ENCODE peak calls at places on chromosomes 7 and 10, in four cellular contexts. S, B, Q and X are unnamed samples.

GRCh38 chr7:149050941-149051340 is 22.6 kb upstream of the PDIA4 start:
- DNase-seq in S (no peak), B (no peak), Q (no peak), X (no peak)

GRCh38 chr10:33459597-33459996 is 125.1 kb upstream of the NRP1 start:
- DNase-seq in S (no peak), B (no peak), Q (no peak), X (no peak)

GRCh38 chr7:66205736-66206080 is 574 bp downstream of the TPST1 start:
- DNase-seq in S (peak; percentile 14), B (peak; percentile 64), Q (peak; percentile 25), X (no peak)

GRCh38 chr10:78365711-78366110 is 332.0 kb downstream of the RPS24 start:
- DNase-seq in S (no peak), B (no peak), Q (no peak), X (no peak)

GRCh38 chr7:21782996-21783395 is 162.7 kb downstream of the CDCA7L start:
- DNase-seq in S (no peak), B (no peak), Q (no peak), X (no peak)

GRCh38 chr10:12503311-12503710 is 154.0 kb downstream of the CAMK1D start:
- DNase-seq in S (peak; percentile 34), B (no peak), Q (no peak), X (no peak)

GRCh38 chr10:70331486-70332268 is 47.9 kb upstream of the NPFFR1 start:
- DNase-seq in S (peak; percentile 32), B (no peak), Q (peak; percentile 62), X (peak; percentile 81)

GRCh38 chr10:114526112-114526496 is 121.8 kb upstream of the AFAP1L2 start:
- DNase-seq in S (no peak), B (no peak), Q (no peak), X (no peak)

GRCh38 chr7:84194484-84195260 is at the start of gene SEMA3A:
- DNase-seq in S (peak; percentile 18), B (no peak), Q (peak; percentile 38), X (no peak)

GRCh38 chr7:98211676-98212531 is 665 bp downstream of the BHLHA15 start:
- DNase-seq in S (peak; percentile 18), B (peak; percentile 59), Q (no peak), X (no peak)

GRCh38 chr10:1573334-1573969 is 163.9 kb downstream of the ADARB2 start:
- DNase-seq in S (no peak), B (no peak), Q (no peak), X (no peak)

GRCh38 chr10:92915892-92916291 is 67.6 kb downstream of the EXOC6 start:
- DNase-seq in S (no peak), B (no peak), Q (no peak), X (no peak)

GRCh38 chr10:6494934-6495592 is 85.0 kb downstream of the PRKCQ start:
- DNase-seq in S (no peak), B (no peak), Q (no peak), X (no peak)

GRCh38 chr10:25758041-25758457 is 176.0 kb upstream of the MYO3A start:
- DNase-seq in S (no peak), B (no peak), Q (peak; percentile 10), X (peak; percentile 18)

GRCh38 chr10:71191019-71191418 is 21.4 kb upstream of the UNC5B start:
- DNase-seq in S (no peak), B (no peak), Q (no peak), X (no peak)

GRCh38 chr7:6558837-6559236 is 7.6 kb upstream of the GRID2IP start:
- DNase-seq in S (peak; percentile 29), B (no peak), Q (peak; percentile 87), X (peak; percentile 92)

GRCh38 chr7:143909863-143910262 is 7.9 kb upstream of the TCAF1 start:
- DNase-seq in S (no peak), B (no peak), Q (no peak), X (no peak)

GRCh38 chr10:35019037-35019794 is 70.9 kb downstream of the CUL2 start:
- DNase-seq in S (no peak), B (no peak), Q (no peak), X (no peak)

GRCh38 chr10:97596101-97597055 is 6.9 kb downstream of the C10orf62 start:
- DNase-seq in S (no peak), B (peak; percentile 61), Q (peak; percentile 68), X (peak; percentile 86)

GRCh38 chr7:128203710-128204214 is 37.3 kb upstream of the LEP start:
- DNase-seq in S (no peak), B (no peak), Q (no peak), X (no peak)

GRCh38 chr7:116500071-116500853 is 724 bp downstream of the CAV2 start:
- DNase-seq in S (peak; percentile 26), B (no peak), Q (no peak), X (no peak)

GRCh38 chr10:680146-680545 is 9.3 kb downstream of the DIP2C start:
- DNase-seq in S (no peak), B (no peak), Q (no peak), X (no peak)

GRCh38 chr7:50712527-50713356 is 70.0 kb downstream of the GRB10 start:
- DNase-seq in S (no peak), B (no peak), Q (no peak), X (no peak)

GRCh38 chr10:58625070-58625469 is 112.4 kb downstream of the BICC1 start:
- DNase-seq in S (no peak), B (no peak), Q (no peak), X (no peak)

GRCh38 chr7:149468208-149468607 is 7.3 kb upstream of the ZNF777 start:
- DNase-seq in S (no peak), B (no peak), Q (no peak), X (no peak)

GRCh38 chr7:32169236-32169635 is 99.0 kb upstream of the PDE1C start:
- DNase-seq in S (no peak), B (no peak), Q (no peak), X (no peak)

GRCh38 chr7:138755331-138755747 is 42.5 kb upstream of the TMEM213 start:
- DNase-seq in S (no peak), B (no peak), Q (no peak), X (no peak)

GRCh38 chr10:63611078-63611477 is 89.9 kb downstream of the REEP3 start:
- DNase-seq in S (no peak), B (no peak), Q (no peak), X (no peak)

GRCh38 chr10:97763411-97763810 is 8.4 kb downstream of the SFRP5 start:
- DNase-seq in S (no peak), B (peak; percentile 2), Q (no peak), X (no peak)

GRCh38 chr10:29140991-29141390 is 147.9 kb upstream of the LYZL1 start:
- DNase-seq in S (no peak), B (no peak), Q (peak; percentile 39), X (peak; percentile 47)

GRCh38 chr7:118059209-118059608 is 124.8 kb upstream of the LSM8 start:
- DNase-seq in S (no peak), B (no peak), Q (no peak), X (no peak)

GRCh38 chr7:138865843-138866242 is 67.8 kb upstream of the ATP6V0A4 start:
- DNase-seq in S (no peak), B (no peak), Q (no peak), X (peak; percentile 30)

GRCh38 chr7:37549542-37549941 is 100.9 kb upstream of the ELMO1 start:
- DNase-seq in S (no peak), B (no peak), Q (no peak), X (no peak)

GRCh38 chr7:44068054-44068453 is 2.7 kb upstream of the PGAM2 start:
- DNase-seq in S (no peak), B (peak; percentile 37), Q (no peak), X (no peak)
- TF ChIP-seq POLR2A in S (no peak), B (no peak), Q (no peak), X (peak; percentile 45)

GRCh38 chr7:85449478-85449877 is 262.6 kb upstream of the SEMA3D start:
- DNase-seq in S (no peak), B (no peak), Q (no peak), X (no peak)
- TF ChIP-seq POLR2A in S (no peak), B (no peak), Q (no peak), X (no peak)

DNA sequence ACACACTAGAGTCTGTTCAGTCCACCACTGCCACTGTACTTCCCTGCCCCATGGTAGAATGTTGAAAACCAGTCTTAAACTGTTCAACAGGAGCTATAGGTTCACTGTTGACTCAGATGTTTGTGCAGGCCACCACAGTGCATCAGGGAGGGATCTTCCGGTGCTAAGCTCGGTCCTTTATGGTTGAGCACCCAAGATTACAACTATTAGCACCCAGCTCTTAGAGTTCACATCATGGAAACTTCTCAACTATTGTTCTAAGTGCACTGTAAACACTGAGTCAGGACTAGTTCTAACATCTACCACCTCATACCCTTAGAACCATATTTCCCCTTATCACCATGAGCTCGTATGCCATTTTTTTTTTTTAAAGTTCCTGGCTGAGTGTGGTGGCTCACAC is 97.1 kb upstream of the MXI1 start:
- DNase-seq in S (no peak), B (no peak), Q (no peak), X (no peak)
- TF ChIP-seq POLR2A in S (no peak), B (no peak), Q (no peak), X (no peak)

GRCh38 chr10:96578022-96578421 is 8.8 kb downstream of the TM9SF3 start:
- DNase-seq in S (no peak), B (no peak), Q (no peak), X (no peak)
- TF ChIP-seq POLR2A in S (no peak), B (no peak), Q (no peak), X (no peak)

GRCh38 chr7:73623798-73624668 is at the start of gene MLXIPL:
- DNase-seq in S (peak; percentile 91), B (peak; percentile 95), Q (peak; percentile 97), X (no peak)
- TF ChIP-seq POLR2A in S (peak; percentile 77), B (peak; percentile 93), Q (peak; percentile 48), X (no peak)

GRCh38 chr7:120994512-120995363 is 6.2 kb downstream of the CPED1 start:
- DNase-seq in S (no peak), B (no peak), Q (no peak), X (no peak)
- TF ChIP-seq POLR2A in S (no peak), B (no peak), Q (no peak), X (no peak)

DNA sequence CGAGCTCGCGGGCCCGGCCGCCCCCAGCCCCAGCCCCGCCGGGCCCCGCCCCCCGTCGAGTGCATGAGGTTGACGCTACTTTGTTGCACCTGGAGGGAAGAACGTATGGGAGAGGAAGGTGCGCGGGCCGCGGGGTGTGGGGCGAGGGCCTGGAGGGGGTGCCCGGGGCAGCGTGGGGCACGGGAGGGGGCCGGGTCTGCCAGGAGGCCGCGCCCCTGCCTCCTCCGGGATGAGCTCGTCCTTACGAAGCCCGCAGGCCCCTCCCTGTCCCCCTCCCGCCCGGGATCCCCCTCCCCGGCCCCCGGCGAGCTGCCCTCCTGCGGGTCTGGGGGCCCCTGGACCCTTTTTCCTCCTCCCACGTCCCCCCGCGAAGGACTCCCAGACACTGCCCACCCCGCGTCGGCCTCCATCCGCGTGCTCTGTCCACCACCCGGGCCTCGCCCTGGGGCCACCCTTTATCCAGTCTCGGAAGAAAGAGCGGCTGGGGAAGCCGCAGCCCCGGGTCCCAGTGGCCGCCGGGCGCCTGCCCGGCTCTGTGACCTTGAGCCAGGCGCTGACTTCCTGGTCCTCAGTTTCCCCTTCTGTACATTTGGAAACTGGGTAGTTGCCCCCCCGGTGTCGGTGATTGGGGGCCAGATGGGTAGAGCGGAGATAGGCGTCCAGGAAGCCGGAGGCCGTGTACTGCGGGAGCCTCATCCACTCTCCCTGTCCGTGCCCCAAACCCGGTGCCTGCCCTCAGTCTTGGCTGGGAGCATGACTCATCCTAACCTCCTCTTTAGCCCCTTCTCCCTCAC is 521 bp downstream of the LIMK1 start:
- DNase-seq in S (peak; percentile 41), B (peak; percentile 68), Q (peak; percentile 61), X (peak; percentile 91)
- TF ChIP-seq POLR2A in S (no peak), B (no peak), Q (no peak), X (no peak)